ENCODE peak calls at places on chromosomes 13 and 19, in eight cellular contexts. Q is bronchial epithelial cell, H is astrocyte of the spinal cord, N is cardiac muscle cell, Y is neural crest cell, J is activated B cell treated with CpG ODN at 0.5 μM for 24 hours, K is left ventricle myocardium inferior, V is GM10248. U is an unnamed sample.

GRCh38 chr13:113625965-113626661 is 31.9 kb downstream of the ATP4B start:
- DNase-seq in Q (no peak), H (peak; percentile 17), N (no peak), Y (no peak), J (no peak), K (peak; percentile 2), V (no peak), U (no peak)

GRCh38 chr19:57786906-57787305 is 17.4 kb downstream of the ZNF586 start:
- DNase-seq in Q (no peak), H (no peak), N (no peak), Y (no peak), J (no peak), K (no peak), V (no peak), U (no peak)

GRCh38 chr13:99973163-99973785 is 1.7 kb upstream of the ZIC5 start:
- DNase-seq in Q (no peak), H (no peak), N (peak; percentile 2), Y (no peak), J (no peak), K (no peak), V (no peak), U (no peak)

GRCh38 chr13:98265669-98266551 is 88.8 kb upstream of the RNF113B start:
- DNase-seq in Q (no peak), H (peak; percentile 76), N (no peak), Y (no peak), J (no peak), K (no peak), V (no peak), U (no peak)

GRCh38 chr13:99975626-99976025 is 4.1 kb upstream of the ZIC5 start:
- DNase-seq in Q (no peak), H (no peak), N (no peak), Y (no peak), J (no peak), K (no peak), V (no peak), U (no peak)

GRCh38 chr19:12723383-12723642 is 419 bp downstream of the TNPO2 start:
- DNase-seq in Q (no peak), H (peak; percentile 9), N (peak; percentile 2), Y (no peak), J (no peak), K (no peak), V (no peak), U (no peak)

GRCh38 chr13:23867027-23867491 is 22.1 kb downstream of the MIPEP start:
- DNase-seq in Q (peak; percentile 63), H (peak; percentile 46), N (peak; percentile 74), Y (no peak), J (no peak), K (no peak), V (no peak), U (peak; percentile 79)

GRCh38 chr19:44891016-44891882 is at the start of gene TOMM40:
- DNase-seq in Q (peak; percentile 98), H (no peak), N (peak; percentile 100), Y (peak; percentile 98), J (peak; percentile 92), K (peak; percentile 100), V (no peak), U (peak; percentile 100)

GRCh38 chr19:48770223-48770622 is 14.9 kb downstream of the FGF21 start:
- DNase-seq in Q (peak; percentile 35), H (no peak), N (no peak), Y (no peak), J (no peak), K (no peak), V (no peak), U (peak; percentile 42)

GRCh38 chr19:14758816-14759215 is 19.5 kb downstream of the ADGRE2 start:
- DNase-seq in Q (peak; percentile 8), H (no peak), N (no peak), Y (no peak), J (no peak), K (no peak), V (no peak), U (no peak)

GRCh38 chr19:16094360-16095070 is 17.2 kb upstream of the RAB8A start:
- DNase-seq in Q (no peak), H (no peak), N (no peak), Y (no peak), J (no peak), K (no peak), V (no peak), U (no peak)

GRCh38 chr19:48938256-48938655 is 4.8 kb downstream of the DHDH start:
- DNase-seq in Q (no peak), H (no peak), N (no peak), Y (no peak), J (no peak), K (no peak), V (no peak), U (no peak)

GRCh38 chr19:58509731-58510083 is 2.1 kb downstream of the SLC27A5 start:
- DNase-seq in Q (no peak), H (no peak), N (no peak), Y (no peak), J (no peak), K (no peak), V (no peak), U (no peak)

GRCh38 chr19:55383279-55383788 is 758 bp downstream of the TMEM238 start:
- DNase-seq in Q (no peak), H (no peak), N (no peak), Y (no peak), J (no peak), K (no peak), V (no peak), U (no peak)

GRCh38 chr19:1416014-1416841 is 8.8 kb downstream of the DAZAP1 start:
- DNase-seq in Q (peak; percentile 51), H (peak; percentile 31), N (no peak), Y (no peak), J (no peak), K (no peak), V (no peak), U (peak; percentile 38)

GRCh38 chr13:110887242-110887954 is 27.5 kb downstream of the ANKRD10 start:
- DNase-seq in Q (peak; percentile 34), H (no peak), N (no peak), Y (no peak), J (no peak), K (no peak), V (no peak), U (no peak)

GRCh38 chr13:110887955-110888333 is 26.9 kb downstream of the ANKRD10 start:
- DNase-seq in Q (no peak), H (no peak), N (no peak), Y (no peak), J (no peak), K (no peak), V (no peak), U (no peak)

GRCh38 chr13:110886475-110887241 is 28.2 kb downstream of the ANKRD10 start:
- DNase-seq in Q (no peak), H (no peak), N (no peak), Y (no peak), J (no peak), K (no peak), V (no peak), U (no peak)

GRCh38 chr13:110885516-110885915 is 29.4 kb downstream of the ANKRD10 start:
- DNase-seq in Q (no peak), H (no peak), N (no peak), Y (no peak), J (no peak), K (no peak), V (no peak), U (no peak)

GRCh38 chr13:110885966-110886365 is 28.9 kb downstream of the ANKRD10 start:
- DNase-seq in Q (no peak), H (no peak), N (no peak), Y (no peak), J (no peak), K (no peak), V (no peak), U (no peak)
- TF ChIP-seq CTCF in Q (peak; percentile 16), H (no peak), N (peak; percentile 2), Y (no peak), J (no peak), K (no peak), V (no peak), U (peak; percentile 23)

GRCh38 chr13:27117947-27118346 is 53.7 kb downstream of the USP12 start:
- DNase-seq in Q (no peak), H (no peak), N (no peak), Y (no peak), J (no peak), K (no peak), V (no peak), U (no peak)

GRCh38 chr13:27117158-27117557 is 54.5 kb downstream of the USP12 start:
- DNase-seq in Q (no peak), H (peak; percentile 44), N (no peak), Y (no peak), J (no peak), K (no peak), V (no peak), U (no peak)

GRCh38 chr13:27120811-27121210 is 50.8 kb downstream of the USP12 start:
- DNase-seq in Q (no peak), H (peak; percentile 11), N (no peak), Y (no peak), J (no peak), K (no peak), V (no peak), U (no peak)

GRCh38 chr13:27120011-27120410 is 51.6 kb downstream of the USP12 start:
- DNase-seq in Q (no peak), H (no peak), N (no peak), Y (no peak), J (no peak), K (no peak), V (no peak), U (no peak)

DNA sequence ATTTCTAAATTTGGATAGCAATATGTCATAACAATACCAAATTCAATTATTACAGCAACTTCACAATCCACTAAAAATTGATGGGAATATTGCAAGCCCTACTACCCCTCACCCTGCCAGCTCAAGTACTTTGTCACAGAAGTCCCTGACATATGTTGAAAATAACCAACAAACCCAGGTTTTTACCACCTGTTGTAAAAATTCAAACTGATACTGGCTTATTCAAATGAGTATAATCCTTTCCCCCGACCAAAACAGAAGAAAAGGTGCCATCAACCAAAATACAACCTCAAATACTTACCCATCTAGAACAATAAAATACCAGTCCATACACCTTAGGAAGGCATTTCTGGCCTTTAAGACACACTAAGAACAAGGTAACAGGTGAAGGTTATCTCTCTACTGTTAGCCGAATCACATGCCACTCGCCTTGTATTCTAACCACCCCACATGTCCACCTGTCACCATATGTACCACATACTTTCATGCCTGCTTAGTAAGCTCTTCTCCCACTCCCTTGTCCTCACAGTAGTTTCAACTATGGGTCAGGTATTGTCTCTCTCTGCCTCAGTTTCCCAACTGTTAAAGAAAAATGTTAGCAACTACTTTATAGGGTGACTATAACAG is 53.1 kb downstream of the USP12 start:
- DNase-seq in Q (no peak), H (no peak), N (no peak), Y (no peak), J (no peak), K (no peak), V (no peak), U (no peak)
- TF ChIP-seq CTCF in Q (no peak), H (no peak), N (no peak), Y (no peak), J (no peak), K (no peak), V (no peak), U (no peak)

GRCh38 chr13:63773476-63773875 is 2357.8 kb upstream of the PCDH20 start:
- DNase-seq in Q (no peak), H (no peak), N (no peak), Y (no peak), J (no peak), K (no peak), V (no peak), U (no peak)
- TF ChIP-seq CTCF in Q (no peak), H (no peak), N (no peak), Y (no peak), J (no peak), K (no peak), V (no peak), U (no peak)

GRCh38 chr13:84946144-84946543 is 853.1 kb downstream of the SLITRK6 start:
- DNase-seq in Q (peak; percentile 50), H (no peak), N (no peak), Y (no peak), J (no peak), K (no peak), V (no peak), U (no peak)

GRCh38 chr13:84951128-84951527 is 848.1 kb downstream of the SLITRK6 start:
- DNase-seq in Q (peak; percentile 84), H (no peak), N (no peak), Y (no peak), J (no peak), K (no peak), V (no peak), U (no peak)
- TF ChIP-seq CTCF in Q (peak; percentile 13), H (no peak), N (no peak), Y (no peak), J (no peak), K (no peak), V (no peak), U (no peak)